ENCODE peak calls at places on chromosomes 16 and 17, in ten cellular contexts. V is ovary, N is Peyer's patch, B is left ventricle myocardium inferior, F is pancreas, W is neural progenitor cell, X is heart right ventricle, I is heart left ventricle, U is transverse colon, Z is colonic mucosa. A is an unnamed sample.
A peak's percentile ranks its signal among the peaks of the same experiment; 100 is the strongest.

GRCh38 chr17:57834146-57834741 is 15.6 kb downstream of the MRPS23 start:
- DNase-seq in B (peak; percentile 64), X (no peak), I (peak; percentile 27), U (no peak), V (no peak), W (peak; percentile 51), N (no peak), Z (no peak), F (no peak), A (no peak)

GRCh38 chr17:81825841-81826471 is 7.1 kb downstream of the MCRIP1 start:
- DNase-seq in W (no peak), I (no peak), F (no peak), U (no peak), B (no peak), X (no peak), Z (no peak), N (no peak), V (no peak), A (no peak)

GRCh38 chr17:15663691-15664090 is 20.4 kb downstream of the TRIM16 start:
- DNase-seq in W (no peak), F (no peak), I (no peak), V (no peak), N (no peak), U (no peak), Z (no peak), X (no peak), B (no peak), A (no peak)

GRCh38 chr17:79561486-79562116 is 49.2 kb downstream of the RBFOX3 start:
- DNase-seq in N (no peak), W (no peak), X (no peak), I (no peak), Z (no peak), V (no peak), U (no peak), B (no peak), F (no peak), A (peak; percentile 5)

GRCh38 chr16:5012887-5013286 is 20.8 kb downstream of the NAGPA start:
- DNase-seq in X (no peak), V (no peak), B (no peak), N (no peak), F (no peak), Z (no peak), W (no peak), I (no peak), U (no peak), A (no peak)

GRCh38 chr17:66089764-66090163 is 102.2 kb downstream of the CEP112 start:
- DNase-seq in B (no peak), Z (no peak), V (no peak), N (no peak), W (no peak), F (no peak), X (no peak), U (no peak), I (no peak), A (no peak)

GRCh38 chr17:73011016-73011486 is 81.4 kb downstream of the SLC39A11 start:
- DNase-seq in I (no peak), F (no peak), N (no peak), Z (no peak), U (no peak), V (no peak), B (no peak), W (no peak), X (no peak), A (no peak)

GRCh38 chr17:73043686-73044581 is 48.6 kb downstream of the SLC39A11 start:
- DNase-seq in N (no peak), Z (no peak), I (no peak), V (no peak), F (no peak), B (no peak), W (no peak), U (no peak), X (no peak), A (no peak)

GRCh38 chr16:46714797-46715591 is 25.5 kb downstream of the ORC6 start:
- DNase-seq in Z (no peak), U (no peak), V (no peak), B (no peak), W (no peak), N (no peak), F (no peak), I (no peak), X (no peak), A (no peak)

GRCh38 chr16:8869212-8869987 is 594 bp upstream of the CARHSP1 start:
- DNase-seq in V (peak; percentile 51), Z (no peak), F (no peak), B (no peak), I (no peak), U (no peak), W (peak; percentile 77), X (no peak), N (no peak), A (peak; percentile 69)

GRCh38 chr17:74385201-74385600 is 17.9 kb downstream of the GPR142 start:
- DNase-seq in W (no peak), Z (no peak), X (no peak), U (no peak), F (no peak), B (no peak), N (no peak), V (no peak), I (no peak), A (no peak)

GRCh38 chr17:64077409-64077808 is 52.5 kb downstream of the ERN1 start:
- DNase-seq in Z (no peak), N (no peak), I (no peak), F (no peak), V (no peak), X (no peak), B (peak; percentile 23), U (no peak), W (no peak), A (no peak)

GRCh38 chr16:51465026-51465425 is 314.0 kb upstream of the SALL1 start:
- DNase-seq in F (no peak), U (no peak), W (no peak), X (no peak), N (no peak), B (no peak), Z (no peak), I (no peak), V (no peak), A (no peak)

GRCh38 chr17:28748852-28749515 is 5.2 kb downstream of the TRAF4 start:
- DNase-seq in U (no peak), B (no peak), V (no peak), I (no peak), F (peak; percentile 60), W (no peak), X (no peak), N (no peak), Z (no peak), A (no peak)
- H3K4me1 ChIP-seq in U (peaks cover 46% of the 10 kb centered on the region), B (peaks cover 50% of the 10 kb centered on the region), V (peaks cover 12% of the 10 kb centered on the region), I (peaks cover 4% of the 10 kb centered on the region), F (peaks cover 48% of the 10 kb centered on the region), W (peaks cover 16% of the 10 kb centered on the region), X (peaks cover 42% of the 10 kb centered on the region), N (peaks cover 47% of the 10 kb centered on the region), Z (peaks cover 23% of the 10 kb centered on the region), A (peaks cover 37% of the 10 kb centered on the region)

GRCh38 chr17:7887482-7888183 is 956 bp upstream of the CHD3 start:
- DNase-seq in V (peak; percentile 93), U (peak; percentile 94), W (peak; percentile 88), I (peak; percentile 94), B (peak; percentile 93), N (peak; percentile 82), F (peak; percentile 90), X (peak; percentile 94), Z (peak; percentile 95), A (peak; percentile 94)

GRCh38 chr17:7888184-7888920 is at the start of gene CHD3:
- DNase-seq in V (no peak), X (no peak), N (peak; percentile 18), U (peak; percentile 45), B (no peak), W (peak; percentile 31), I (no peak), F (no peak), Z (peak; percentile 65), A (peak; percentile 68)

GRCh38 chr17:7886227-7887037 is 2.2 kb upstream of the CHD3 start:
- DNase-seq in V (peak; percentile 63), N (peak; percentile 38), I (no peak), B (no peak), W (peak; percentile 59), Z (peak; percentile 65), U (peak; percentile 51), F (peak; percentile 64), X (peak; percentile 26), A (peak; percentile 53)

GRCh38 chr17:7887038-7887481 is 1.5 kb upstream of the CHD3 start:
- DNase-seq in B (no peak), V (no peak), F (no peak), W (peak; percentile 8), U (no peak), Z (no peak), N (no peak), I (no peak), X (no peak), A (no peak)

GRCh38 chr17:7889166-7889584 is 586 bp downstream of the CHD3 start:
- DNase-seq in W (peak; percentile 88), U (peak; percentile 96), F (peak; percentile 100), Z (peak; percentile 98), V (peak; percentile 97), X (peak; percentile 96), B (peak; percentile 97), N (peak; percentile 61), I (peak; percentile 97), A (peak; percentile 95)
- TF ChIP-seq CTCF in W (peak; percentile 46), U (peak; percentile 50), F (peak; percentile 46), Z (peak; percentile 49), V (peak; percentile 63), X (peak; percentile 55), B (peak; percentile 71), N (peak; percentile 65), I (peak; percentile 62), A (peak; percentile 30)

GRCh38 chr17:2042355-2042929 is 620 bp downstream of the OVCA2 start:
- DNase-seq in F (no peak), I (no peak), Z (no peak), N (no peak), U (no peak), B (no peak), W (peak; percentile 73), X (no peak), V (no peak), A (no peak)
- H3K36me3 ChIP-seq in F (no peaks in the 10 kb centered on the region), I (no peaks in the 10 kb centered on the region), Z (no peaks in the 10 kb centered on the region), N (no peaks in the 10 kb centered on the region), U (no peaks in the 10 kb centered on the region), B (peaks cover 33% of the 10 kb centered on the region), W (no peaks in the 10 kb centered on the region), X (no peaks in the 10 kb centered on the region), V (no peaks in the 10 kb centered on the region), A (no peaks in the 10 kb centered on the region)

DNA sequence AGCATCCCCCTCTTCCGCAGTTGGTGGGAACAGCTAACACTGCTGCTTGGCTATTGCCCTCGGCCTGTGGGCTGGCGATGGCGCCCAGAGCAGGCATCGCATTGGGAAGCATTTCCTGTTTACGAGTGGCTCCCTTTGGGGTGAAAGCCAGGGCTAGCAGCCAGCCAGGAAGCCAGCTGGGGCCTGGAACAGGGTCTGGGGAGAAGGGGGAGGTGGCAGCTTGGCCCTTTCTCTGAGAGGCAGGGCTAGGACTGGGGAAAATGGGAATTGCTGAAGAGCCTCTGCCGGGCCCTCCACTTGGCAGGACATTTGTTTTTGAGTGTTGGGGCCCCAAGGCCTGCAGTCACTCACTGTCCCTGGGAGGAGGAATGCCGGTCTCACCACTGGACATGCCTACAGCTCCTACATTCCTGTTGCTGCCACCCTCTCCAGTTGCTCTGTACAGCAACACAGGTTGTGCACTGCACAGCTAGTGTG is 2.5 kb upstream of the MTSS2 start:
- DNase-seq in F (no peak), N (no peak), B (peak; percentile 70), V (peak; percentile 87), I (peak; percentile 61), X (no peak), Z (peak; percentile 58), W (no peak), U (peak; percentile 57), A (peak; percentile 70)
- H3K4me1 ChIP-seq in F (no peaks in the 10 kb centered on the region), N (peaks cover 82% of the 10 kb centered on the region), B (peaks cover 96% of the 10 kb centered on the region), V (peaks cover 64% of the 10 kb centered on the region), I (peaks cover 76% of the 10 kb centered on the region), X (peaks cover 87% of the 10 kb centered on the region), Z (peaks cover 12% of the 10 kb centered on the region), W (peaks cover 16% of the 10 kb centered on the region), U (peaks cover 79% of the 10 kb centered on the region), A (peaks cover 44% of the 10 kb centered on the region)

A was measured in mucosa of descending colon.